ENCODE peak calls at places on chromosomes 7 and 10, in four cellular contexts. S, J, N and C are unnamed samples.

GRCh38 chr7:29955799-29956476 is 33.7 kb downstream of the SCRN1 start:
- DNase-seq in S (no peak), J (no peak), N (no peak), C (peak)

GRCh38 chr7:49855281-49855980 is 82.0 kb downstream of the VWC2 start:
- DNase-seq in S (no peak), J (no peak), N (no peak), C (no peak)

GRCh38 chr7:32357535-32358277 is 132.5 kb downstream of the LSM5 start:
- DNase-seq in S (no peak), J (no peak), N (no peak), C (no peak)

GRCh38 chr7:25359471-25360059 is 131.3 kb upstream of the NPVF start:
- DNase-seq in S (no peak), J (no peak), N (no peak), C (no peak)

GRCh38 chr7:17599733-17600685 is 301.6 kb downstream of the AHR start:
- DNase-seq in S (no peak), J (no peak), N (peak), C (no peak)

GRCh38 chr7:17661982-17662585 is 278.2 kb downstream of the SNX13 start:
- DNase-seq in S (peak), J (no peak), N (peak), C (no peak)

GRCh38 chr7:6402741-6403140 is 45.0 kb downstream of the DAGLB start:
- DNase-seq in S (no peak), J (no peak), N (no peak), C (no peak)

GRCh38 chr7:80804581-80804980 is 114.3 kb downstream of the SEMA3C start:
- DNase-seq in S (no peak), J (no peak), N (no peak), C (no peak)

GRCh38 chr7:901388-902154 is 25.2 kb downstream of the GET4 start:
- DNase-seq in S (peak), J (no peak), N (peak), C (peak)

GRCh38 chr7:101622609-101623178 is 6.4 kb downstream of the MYL10 start:
- DNase-seq in S (no peak), J (no peak), N (no peak), C (no peak)

GRCh38 chr7:2859952-2860351 is 15.8 kb upstream of the GNA12 start:
- DNase-seq in S (no peak), J (no peak), N (no peak), C (no peak)

GRCh38 chr10:97713351-97713827 is at the start of gene MARVELD1:
- DNase-seq in S (no peak), J (peak), N (no peak), C (peak)

GRCh38 chr10:50593523-50593922 is 30.2 kb downstream of the SGMS1 start:
- DNase-seq in S (no peak), J (no peak), N (no peak), C (no peak)

GRCh38 chr7:144955422-144955821 is 119.6 kb upstream of the TPK1 start:
- DNase-seq in S (no peak), J (no peak), N (no peak), C (no peak)

GRCh38 chr10:10804998-10805737 is 212.5 kb upstream of the CELF2 start:
- DNase-seq in S (no peak), J (no peak), N (no peak), C (no peak)

GRCh38 chr10:100535715-100536353 is at the start of gene HIF1AN:
- DNase-seq in S (peak), J (peak), N (peak), C (peak)

GRCh38 chr7:2114926-2115738 is 117.6 kb downstream of the MAD1L1 start:
- DNase-seq in S (no peak), J (no peak), N (no peak), C (no peak)

GRCh38 chr10:115861864-115862263 is 411.1 kb downstream of the GFRA1 start:
- DNase-seq in S (no peak), J (no peak), N (peak), C (no peak)
- H3K4me3 ChIP-seq in S (no peak), J (no peak), N (no peak), C (no peak)

GRCh38 chr10:128063736-128064614 is 62.2 kb downstream of the MKI67 start:
- DNase-seq in S (no peak), J (peak), N (no peak), C (no peak)

GRCh38 chr10:128062331-128062730 is 63.9 kb downstream of the MKI67 start:
- DNase-seq in S (no peak), J (peak), N (no peak), C (no peak)

GRCh38 chr10:128064615-128065580 is 61.3 kb downstream of the MKI67 start:
- DNase-seq in S (no peak), J (peak), N (peak), C (peak)

GRCh38 chr10:128061306-128062300 is 64.6 kb downstream of the MKI67 start:
- DNase-seq in S (no peak), J (peak), N (no peak), C (no peak)

DNA sequence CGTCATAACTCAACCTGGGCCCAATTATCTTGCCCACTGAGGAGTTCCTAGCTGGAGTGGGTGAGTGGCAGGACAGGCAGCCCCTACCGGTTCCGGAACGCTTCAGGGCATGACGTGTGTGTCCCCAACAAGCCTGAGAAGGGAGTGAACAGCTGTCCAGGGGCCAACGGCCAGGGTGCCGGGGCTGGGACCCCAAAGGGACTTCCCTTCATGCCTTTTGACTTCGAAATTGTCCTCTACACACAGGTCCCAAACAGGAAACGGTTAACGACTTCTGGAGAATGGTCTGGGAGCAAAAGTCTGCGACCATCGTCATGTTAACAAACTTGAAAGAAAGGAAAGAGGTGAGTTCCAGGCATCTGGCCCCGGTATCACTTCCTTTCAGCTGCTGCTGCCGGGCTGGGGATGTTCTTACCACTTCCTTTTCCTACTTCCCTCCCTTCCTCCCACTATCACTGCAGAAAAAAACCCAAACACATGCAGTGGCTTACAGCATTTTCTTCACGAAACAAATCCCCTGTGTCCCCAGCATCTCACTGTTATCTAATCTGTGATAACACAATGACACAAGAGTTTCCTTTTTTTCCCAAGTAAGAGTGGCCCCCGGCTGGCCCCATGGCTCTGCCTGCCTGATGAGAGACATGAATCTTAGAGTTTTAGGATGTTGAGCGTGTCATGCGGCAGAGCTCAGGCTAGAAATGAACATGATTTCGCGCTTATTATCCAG is 63.2 kb downstream of the MKI67 start:
- DNase-seq in S (no peak), J (peak), N (no peak), C (no peak)
- H3K4me3 ChIP-seq in S (no peak), J (no peak), N (no peak), C (no peak)

GRCh38 chr7:12727455-12728191 is 40.2 kb downstream of the ARL4A start:
- DNase-seq in S (no peak), J (no peak), N (no peak), C (no peak)
- H3K4me3 ChIP-seq in S (no peak), J (no peak), N (no peak), C (no peak)

GRCh38 chr7:151057989-151058765 is 480 bp upstream of the CDK5 start:
- DNase-seq in S (peak), J (peak), N (peak), C (peak)
- H3K4me3 ChIP-seq in S (peak), J (peak), N (peak), C (peak)

DNA sequence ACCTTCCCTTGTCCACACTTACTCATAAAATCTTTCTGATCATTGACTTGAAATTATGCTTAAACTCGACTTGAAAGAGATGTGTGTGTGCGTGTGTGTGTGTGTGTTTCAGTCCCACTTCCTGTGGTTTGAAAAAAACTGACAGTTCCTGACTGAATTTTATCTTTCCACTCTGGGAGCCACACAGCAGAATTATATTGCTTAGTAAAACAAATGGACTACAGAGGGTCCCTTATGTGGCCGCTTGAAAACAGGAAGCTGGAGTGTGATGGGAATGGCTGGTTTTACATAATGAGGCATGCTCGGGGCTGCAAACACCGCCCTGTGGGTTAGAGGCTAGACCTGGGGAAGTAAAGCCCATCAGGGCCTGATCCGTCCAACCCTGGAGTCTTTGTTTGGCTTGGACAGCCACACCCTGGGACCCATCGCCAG is 54.8 kb downstream of the LYZL1 start:
- DNase-seq in S (no peak), J (no peak), N (no peak), C (no peak)
- H3K4me3 ChIP-seq in S (no peak), J (no peak), N (no peak), C (no peak)

GRCh38 chr7:149716932-149717307 is 56.5 kb downstream of the ZNF467 start:
- DNase-seq in S (no peak), J (no peak), N (no peak), C (no peak)

GRCh38 chr7:149715476-149715875 is 57.9 kb downstream of the ZNF467 start:
- DNase-seq in S (no peak), J (no peak), N (no peak), C (peak)

GRCh38 chr7:149717481-149717880 is 55.9 kb downstream of the ZNF467 start:
- DNase-seq in S (no peak), J (no peak), N (no peak), C (no peak)

GRCh38 chr7:149714910-149715471 is 58.4 kb downstream of the ZNF467 start:
- DNase-seq in S (no peak), J (peak), N (no peak), C (peak)

GRCh38 chr7:149716007-149716931 is 57.1 kb downstream of the ZNF467 start:
- DNase-seq in S (no peak), J (peak), N (no peak), C (peak)
- H3K4me3 ChIP-seq in S (no peak), J (no peak), N (peak), C (no peak)

DNA sequence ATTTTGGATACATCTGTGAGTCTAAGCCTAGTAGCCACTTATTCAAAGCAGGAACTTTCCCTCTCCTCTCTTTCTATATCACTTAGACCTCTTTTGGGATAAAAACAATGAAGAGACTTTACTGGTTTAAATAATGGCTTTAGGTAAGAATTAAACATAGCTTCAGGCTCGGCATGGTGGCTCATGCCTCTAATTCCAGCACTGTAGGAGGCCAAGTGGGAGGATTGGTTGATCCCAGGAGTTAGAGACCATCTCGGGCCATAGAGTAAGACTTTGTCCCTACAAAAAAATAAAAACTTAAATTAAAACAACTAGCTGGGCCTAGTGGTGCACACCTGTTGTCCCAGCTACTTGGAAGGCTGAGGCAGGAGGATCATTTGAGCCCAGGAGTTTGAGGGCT is 304.3 kb downstream of the THSD7A start:
- DNase-seq in S (no peak), J (no peak), N (no peak), C (no peak)
- H3K4me3 ChIP-seq in S (no peak), J (no peak), N (no peak), C (no peak)

GRCh38 chr7:43572516-43573049 is 10.3 kb upstream of the STK17A start:
- DNase-seq in S (no peak), J (no peak), N (peak), C (peak)
- H3K4me3 ChIP-seq in S (no peak), J (no peak), N (no peak), C (no peak)

DNA sequence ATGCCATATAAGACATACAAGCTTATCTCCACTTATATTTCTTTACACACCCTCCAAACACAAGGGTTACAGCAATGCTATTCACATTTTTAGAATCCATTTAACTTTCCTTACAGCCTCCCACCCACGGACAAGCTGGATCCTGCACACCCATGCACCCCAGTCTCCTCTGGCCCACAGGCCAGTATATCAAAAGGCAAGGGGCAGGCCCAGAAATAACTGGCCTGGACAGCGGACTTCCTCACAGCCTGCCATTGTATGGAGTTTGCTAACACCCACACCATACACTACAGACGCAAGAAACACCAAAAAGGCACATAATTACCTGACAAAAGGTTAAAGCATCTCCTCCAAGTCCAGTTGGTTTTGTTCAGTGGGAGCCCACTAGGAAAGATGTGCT is 12.0 kb downstream of the HOXA4 start:
- DNase-seq in S (no peak), J (no peak), N (no peak), C (no peak)
- H3K4me3 ChIP-seq in S (no peak), J (no peak), N (peak), C (peak)